ENCODE peak calls at places on chromosome 9, in ten cellular contexts. O, F, A, W, Z, H, U, Q, P and D are unnamed samples.

GRCh38 chr9:130329061-130329460 is 63.5 kb downstream of the HMCN2 start:
- DNase-seq in F (peak), Q (no peak), Z (no peak), W (no peak), P (no peak), H (no peak), O (no peak), A (no peak), U (no peak), D (no peak)

GRCh38 chr9:129383005-129383414 is 204.9 kb upstream of the IER5L start:
- DNase-seq in P (peak), U (no peak), H (no peak), W (no peak), Q (peak), A (peak), Z (no peak), O (peak), F (peak), D (peak)

GRCh38 chr9:114378883-114379282 is 8.9 kb downstream of the AKNA start:
- DNase-seq in F (no peak), P (no peak), Q (no peak), W (no peak), O (no peak), Z (no peak), H (no peak), A (no peak), U (no peak), D (no peak)

GRCh38 chr9:6715755-6716643 is 41.8 kb upstream of the KDM4C start:
- DNase-seq in W (peak), Z (no peak), A (no peak), P (peak), H (no peak), U (no peak), O (peak), F (peak), Q (peak), D (peak)

GRCh38 chr9:134606951-134607733 is 34.5 kb upstream of the COL5A1 start:
- DNase-seq in H (peak), F (no peak), Z (no peak), P (no peak), Q (peak), A (no peak), O (peak), W (no peak), U (no peak), D (no peak)

GRCh38 chr9:105244996-105245719 is 707 bp downstream of the SLC44A1 start:
- DNase-seq in H (no peak), U (no peak), P (peak), O (peak), Q (peak), Z (peak), F (peak), A (peak), W (peak), D (peak)

GRCh38 chr9:36828574-36829141 is 205.4 kb downstream of the PAX5 start:
- DNase-seq in H (no peak), P (no peak), W (no peak), O (no peak), Z (no peak), A (no peak), F (no peak), U (no peak), Q (no peak), D (no peak)

GRCh38 chr9:16864741-16865434 is 5.6 kb downstream of the BNC2 start:
- DNase-seq in P (no peak), Z (no peak), Q (no peak), U (no peak), F (no peak), A (no peak), H (peak), W (no peak), O (no peak), D (no peak)

GRCh38 chr9:134477342-134477925 is 151.2 kb downstream of the RXRA start:
- DNase-seq in U (no peak), H (no peak), Z (no peak), F (no peak), Q (no peak), W (no peak), P (no peak), O (no peak), A (no peak), D (no peak)

GRCh38 chr9:22053178-22053577 is 44.1 kb upstream of the CDKN2B start:
- DNase-seq in W (no peak), F (no peak), O (no peak), H (no peak), Q (no peak), Z (no peak), U (no peak), A (no peak), P (no peak), D (no peak)

GRCh38 chr9:20199111-20199510 is 410.3 kb upstream of the SLC24A2 start:
- DNase-seq in Q (no peak), F (no peak), P (no peak), W (no peak), H (no peak), A (no peak), U (no peak), O (no peak), Z (no peak), D (no peak)

GRCh38 chr9:91160599-91161464 is 200.9 kb downstream of the AUH start:
- DNase-seq in O (no peak), F (no peak), U (no peak), P (no peak), H (no peak), Z (no peak), W (no peak), A (no peak), Q (no peak), D (no peak)

GRCh38 chr9:91162311-91162710 is 199.4 kb downstream of the AUH start:
- DNase-seq in Z (no peak), F (no peak), A (peak), H (peak), O (no peak), U (no peak), W (no peak), P (no peak), Q (no peak), D (no peak)

GRCh38 chr9:91162784-91163440 is 198.8 kb downstream of the AUH start:
- DNase-seq in W (no peak), O (no peak), H (no peak), A (no peak), F (peak), Z (peak), Q (no peak), P (no peak), U (no peak), D (no peak)

GRCh38 chr9:91160181-91160580 is 201.5 kb downstream of the AUH start:
- DNase-seq in Q (no peak), Z (no peak), O (no peak), P (no peak), A (no peak), F (no peak), W (no peak), U (no peak), H (no peak), D (no peak)

DNA sequence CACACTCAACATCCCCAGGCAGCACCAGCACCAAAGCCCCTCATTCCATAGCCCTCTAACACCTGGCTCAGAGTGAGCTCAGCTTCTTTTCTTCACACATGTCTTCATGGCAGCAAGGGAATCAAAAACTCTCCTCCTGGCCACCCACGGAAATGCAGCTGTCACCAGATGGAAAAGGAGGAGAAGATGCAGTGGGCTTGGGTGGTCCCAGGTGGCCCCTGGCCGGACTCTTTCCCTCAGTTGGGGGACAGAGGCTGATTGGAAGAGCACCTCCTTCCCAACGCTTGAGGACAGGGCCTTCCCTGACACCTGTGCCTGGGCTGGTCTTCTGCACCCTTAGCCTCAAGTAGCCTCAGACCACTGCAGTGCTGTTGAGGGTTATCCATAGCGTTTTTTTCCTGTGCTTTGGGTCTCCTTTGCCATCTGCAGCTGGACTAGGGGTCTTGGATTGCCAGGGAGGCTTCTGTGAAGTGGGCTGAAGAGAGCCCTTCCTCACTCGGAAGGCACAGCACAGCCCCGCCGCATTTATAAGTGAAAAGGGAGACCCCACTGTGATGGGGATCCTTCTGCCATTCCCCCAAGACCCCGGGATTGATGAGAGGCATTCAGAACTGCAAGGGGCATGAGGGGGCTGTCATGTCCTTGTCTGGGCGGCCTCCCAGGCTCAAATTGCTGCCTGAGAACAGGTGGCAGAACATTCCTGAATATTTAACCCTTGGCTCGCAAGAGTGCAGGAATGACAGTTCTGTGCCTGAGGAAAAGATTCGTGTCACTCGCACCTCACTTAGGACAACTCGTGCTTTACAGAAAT is 200.0 kb downstream of the AUH start:
- DNase-seq in W (no peak), O (no peak), H (no peak), F (no peak), P (no peak), U (no peak), A (no peak), Q (no peak), Z (no peak), D (no peak)
- TF ChIP-seq CTCF in W (no peak), O (no peak), H (no peak), F (no peak), P (no peak), U (peak), A (no peak), Q (no peak), Z (no peak), D (no peak)

DNA sequence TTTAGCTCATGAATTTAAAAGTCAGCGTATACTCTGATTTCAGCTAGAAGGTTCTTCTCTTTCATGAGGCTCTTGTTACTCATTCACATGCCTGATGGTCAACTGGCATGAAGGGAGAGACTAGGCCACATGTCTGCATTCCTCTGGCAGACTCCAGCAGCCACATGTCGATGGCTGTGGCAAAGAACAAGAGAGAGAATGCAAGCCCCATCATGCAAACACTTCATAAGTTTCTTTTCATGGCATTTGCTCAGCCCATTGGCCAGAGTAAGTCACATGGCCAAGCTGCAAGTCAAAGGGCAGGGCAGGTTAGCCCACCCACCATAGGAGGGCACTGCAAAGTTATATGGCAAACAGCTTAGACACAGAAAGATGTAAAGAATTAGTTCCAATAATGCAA is 5.4 kb downstream of the KCNV2 start:
- DNase-seq in W (no peak), P (peak), Z (no peak), H (peak), Q (no peak), O (no peak), A (peak), U (peak), F (no peak), D (no peak)
- TF ChIP-seq CTCF in W (no peak), P (no peak), Z (no peak), H (no peak), Q (no peak), O (no peak), A (no peak), U (no peak), F (no peak), D (no peak)

GRCh38 chr9:111399772-111400563 is 69.9 kb upstream of the OR2K2 start:
- DNase-seq in H (peak), P (no peak), Z (peak), O (no peak), A (peak), W (no peak), F (no peak), Q (peak), U (no peak), D (no peak)
- TF ChIP-seq CTCF in H (peak), P (no peak), Z (peak), O (no peak), A (peak), W (no peak), F (no peak), Q (peak), U (peak), D (peak)

GRCh38 chr9:4225291-4226119 is 74.4 kb downstream of the GLIS3 start:
- DNase-seq in F (no peak), P (no peak), Q (no peak), U (peak), H (peak), W (no peak), Z (no peak), A (peak), O (no peak), D (no peak)
- TF ChIP-seq CTCF in F (no peak), P (no peak), Q (no peak), U (peak), H (peak), W (no peak), Z (no peak), A (peak), O (no peak), D (no peak)

GRCh38 chr9:92686954-92687353 is 17.0 kb upstream of the IPPK start:
- DNase-seq in A (no peak), Z (no peak), Q (no peak), H (no peak), W (no peak), F (no peak), U (no peak), O (no peak), P (no peak), D (no peak)
- TF ChIP-seq CTCF in A (no peak), Z (peak), Q (no peak), H (peak), W (no peak), F (no peak), U (peak), O (no peak), P (no peak), D (peak)

GRCh38 chr9:29212590-29213373 is 1639.5 kb upstream of the C9orf72 start:
- DNase-seq in Z (peak), A (peak), U (no peak), H (no peak), P (peak), Q (no peak), W (peak), F (no peak), O (no peak), D (peak)
- TF ChIP-seq CTCF in Z (no peak), A (peak), U (no peak), H (no peak), P (no peak), Q (no peak), W (no peak), F (no peak), O (no peak), D (no peak)

GRCh38 chr9:32247173-32247572 is 137.3 kb upstream of the ACO1 start:
- DNase-seq in Q (no peak), Z (no peak), U (no peak), O (no peak), P (no peak), F (no peak), H (no peak), A (no peak), W (no peak), D (no peak)

GRCh38 chr9:32248189-32248712 is 136.2 kb upstream of the ACO1 start:
- DNase-seq in H (no peak), Q (no peak), Z (no peak), U (no peak), F (no peak), A (no peak), P (no peak), O (no peak), W (no peak), D (no peak)

GRCh38 chr9:32255026-32255425 is 129.4 kb upstream of the ACO1 start:
- DNase-seq in F (no peak), Z (no peak), Q (no peak), O (no peak), P (no peak), H (no peak), A (no peak), U (no peak), W (no peak), D (no peak)

DNA sequence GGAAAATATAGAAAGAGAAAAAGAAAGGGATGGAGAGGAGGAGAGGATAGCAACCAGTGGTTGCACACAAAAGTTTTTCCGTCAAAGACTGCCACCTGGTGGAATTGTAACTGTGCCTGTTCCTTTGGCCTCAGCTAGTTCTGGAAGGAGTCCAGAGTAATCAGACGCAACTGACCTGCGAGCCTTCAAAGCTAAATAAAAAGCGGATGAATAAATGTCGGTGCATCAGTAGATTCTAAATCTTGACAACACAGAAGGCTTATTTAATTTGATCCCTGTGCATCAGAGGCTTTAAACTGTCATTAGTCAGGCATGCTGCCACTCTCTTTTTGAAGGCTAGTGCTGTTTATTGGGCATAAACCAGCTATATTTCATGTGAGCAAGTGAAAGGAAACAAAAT is 132.9 kb upstream of the ACO1 start:
- DNase-seq in Z (peak), W (peak), Q (peak), A (peak), F (no peak), P (peak), U (peak), O (peak), H (peak), D (peak)
- TF ChIP-seq CTCF in Z (peak), W (peak), Q (peak), A (peak), F (no peak), P (no peak), U (peak), O (peak), H (peak), D (peak)

GRCh38 chr9:83440641-83441040 is 97.6 kb downstream of the FRMD3 start:
- DNase-seq in W (no peak), P (no peak), H (no peak), Q (no peak), O (no peak), A (no peak), Z (no peak), F (no peak), U (no peak), D (no peak)
- TF ChIP-seq CTCF in W (no peak), P (no peak), H (no peak), Q (no peak), O (no peak), A (no peak), Z (no peak), F (no peak), U (no peak), D (no peak)

DNA sequence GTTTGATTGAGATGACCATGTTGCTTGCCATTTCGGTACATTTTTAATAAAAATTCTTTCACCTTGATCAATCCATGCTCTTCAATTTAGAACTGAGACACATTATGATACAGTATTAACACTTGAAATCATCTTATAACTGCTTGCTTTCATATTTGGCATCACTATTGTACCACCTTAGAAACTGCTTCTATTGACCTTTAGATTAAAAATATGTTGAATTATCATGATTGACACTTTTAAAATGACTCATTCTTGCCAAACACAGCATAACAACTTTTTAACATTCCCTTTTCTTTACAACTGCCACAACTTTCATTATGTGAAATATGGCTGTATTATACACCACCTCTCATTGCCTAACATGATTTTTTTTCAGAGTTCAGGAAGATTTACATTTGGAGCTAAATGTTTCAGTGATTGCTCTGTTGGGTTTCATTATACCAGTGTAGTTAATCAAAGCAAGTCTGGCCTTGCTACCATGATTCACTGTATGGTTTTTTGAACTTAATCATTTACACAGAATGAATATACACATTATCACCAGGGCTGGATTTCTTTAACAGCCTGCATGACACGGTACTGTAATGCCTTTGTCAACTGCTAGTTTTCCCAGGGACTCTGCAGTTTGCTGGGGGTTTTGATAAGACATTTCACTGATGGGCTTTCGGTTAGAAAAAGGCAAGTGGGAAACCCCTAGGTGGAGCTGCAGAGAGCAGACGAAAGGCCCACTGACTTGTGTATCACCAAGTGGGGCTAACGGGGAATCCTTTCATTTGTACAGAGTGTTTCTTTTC is 93.6 kb upstream of the TLE4 start:
- DNase-seq in Z (no peak), U (no peak), H (peak), P (no peak), O (no peak), F (peak), W (peak), Q (no peak), A (peak), D (peak)
- TF ChIP-seq CTCF in Z (no peak), U (peak), H (peak), P (no peak), O (no peak), F (no peak), W (no peak), Q (no peak), A (peak), D (peak)